ENCODE peak calls at places on chromosome 5, in nine cellular contexts. I is prostate gland, J is naive B cell, S is cerebellum, Q is A549, M is nucleus accumbens, K is stromal cell of bone marrow, T is tibial artery, G is type B pancreatic cell. V is an unnamed sample.

GRCh38 chr5:95728494-95729114 is 2.5 kb upstream of the RHOBTB3 start:
- DNase-seq in G (no peak), I (no peak), T (no peak), J (no peak), Q (no peak), K (no peak), M (no peak), S (no peak), V (no peak)

GRCh38 chr5:103041071-103041676 is 78.8 kb downstream of the GIN1 start:
- DNase-seq in M (no peak), G (no peak), S (peak; percentile 37), J (no peak), Q (peak; percentile 58), K (peak; percentile 35), T (no peak), I (no peak), V (no peak)

GRCh38 chr5:16883801-16884200 is 52.3 kb downstream of the MYO10 start:
- DNase-seq in M (no peak), K (no peak), Q (no peak), G (no peak), T (no peak), J (no peak), S (no peak), I (no peak), V (no peak)

GRCh38 chr5:40333459-40334241 is 346.1 kb upstream of the PTGER4 start:
- DNase-seq in Q (peak; percentile 19), G (no peak), J (no peak), T (no peak), I (no peak), S (no peak), M (no peak), K (peak; percentile 49), V (no peak)

GRCh38 chr5:10409504-10409903 is 32.2 kb upstream of the ROPN1L start:
- DNase-seq in Q (no peak), I (no peak), M (no peak), G (no peak), J (no peak), T (no peak), K (no peak), S (no peak), V (no peak)

GRCh38 chr5:96381526-96381925 is 51.5 kb downstream of the PCSK1 start:
- DNase-seq in K (no peak), G (no peak), I (no peak), J (no peak), S (no peak), T (no peak), Q (peak; percentile 27), M (no peak), V (no peak)

GRCh38 chr5:39876146-39876545 is 451.4 kb upstream of the DAB2 start:
- DNase-seq in G (no peak), Q (no peak), M (no peak), I (no peak), S (no peak), K (peak; percentile 16), J (no peak), T (no peak), V (no peak)

GRCh38 chr5:68285857-68286611 is 70.5 kb downstream of the PIK3R1 start:
- DNase-seq in Q (peak; percentile 61), S (peak; percentile 37), M (no peak), G (no peak), J (peak; percentile 49), I (no peak), K (peak; percentile 45), T (no peak), V (no peak)

GRCh38 chr5:9626955-9627354 is 3.2 kb downstream of the TAS2R1 start:
- DNase-seq in S (no peak), Q (no peak), I (no peak), K (no peak), J (no peak), M (no peak), G (no peak), T (no peak), V (no peak)

GRCh38 chr5:15209053-15209762 is 290.8 kb upstream of the FBXL7 start:
- DNase-seq in I (no peak), Q (no peak), K (no peak), S (no peak), G (no peak), J (no peak), T (no peak), M (no peak), V (no peak)

GRCh38 chr5:128773378-128773777 is 191.9 kb upstream of the SLC27A6 start:
- DNase-seq in K (no peak), G (no peak), I (no peak), T (no peak), J (no peak), M (no peak), Q (no peak), S (no peak), V (no peak)

GRCh38 chr5:145941677-145942130 is 5.3 kb downstream of the SH3RF2 start:
- DNase-seq in T (no peak), M (no peak), I (no peak), K (no peak), G (no peak), Q (no peak), S (no peak), J (no peak), V (no peak)

GRCh38 chr5:38110130-38110529 is 148.2 kb upstream of the EGFLAM start:
- DNase-seq in Q (no peak), S (no peak), J (no peak), K (no peak), M (no peak), I (no peak), T (no peak), G (no peak), V (no peak)

GRCh38 chr5:119016125-119016774 is 27.9 kb upstream of the DTWD2 start:
- DNase-seq in K (no peak), J (peak; percentile 75), S (no peak), G (no peak), Q (no peak), I (no peak), M (no peak), T (no peak), V (no peak)

GRCh38 chr5:22465177-22465576 is 388.0 kb downstream of the CDH12 start:
- DNase-seq in G (no peak), T (no peak), J (no peak), M (no peak), K (no peak), I (no peak), Q (no peak), S (no peak), V (no peak)

GRCh38 chr5:54531536-54531935 is 14.0 kb downstream of the SNX18 start:
- DNase-seq in I (no peak), K (no peak), T (no peak), J (no peak), Q (no peak), G (no peak), S (no peak), M (no peak), V (peak; percentile 68)

GRCh38 chr5:137145726-137146125 is 353.4 kb downstream of the SPOCK1 start:
- DNase-seq in G (no peak), I (no peak), S (no peak), K (no peak), J (no peak), T (no peak), Q (no peak), M (no peak), V (no peak)

GRCh38 chr5:27315541-27316282 is 277.3 kb upstream of the CDH9 start:
- DNase-seq in G (no peak), M (no peak), J (no peak), I (no peak), S (no peak), T (no peak), K (peak; percentile 45), Q (no peak), V (no peak)

GRCh38 chr5:132489871-132490483 is 596 bp downstream of the IRF1 start:
- DNase-seq in T (peak; percentile 52), K (no peak), M (no peak), G (peak; percentile 69), Q (peak; percentile 25), I (no peak), J (no peak), S (peak; percentile 65), V (peak; percentile 83)

GRCh38 chr5:105899726-105900125 is 1771.0 kb downstream of the EFNA5 start:
- DNase-seq in S (no peak), J (no peak), G (no peak), Q (no peak), K (no peak), M (no peak), I (no peak), T (no peak), V (no peak)

GRCh38 chr5:116938488-116938887 is 363.9 kb upstream of the SEMA6A start:
- DNase-seq in K (no peak), I (no peak), M (peak; percentile 8), S (no peak), G (no peak), J (no peak), T (no peak), Q (no peak), V (no peak)

GRCh38 chr5:100616291-100616690 is 81.1 kb downstream of the FAM174A start:
- DNase-seq in G (no peak), T (no peak), I (no peak), S (no peak), K (no peak), J (no peak), Q (no peak), M (no peak), V (no peak)

GRCh38 chr5:56350595-56351170 is 117.6 kb upstream of the ANKRD55 start:
- DNase-seq in T (peak; percentile 65), S (no peak), J (no peak), K (peak; percentile 73), Q (peak; percentile 96), G (no peak), M (no peak), I (no peak), V (peak; percentile 77)

GRCh38 chr5:62143268-62144229 is 162.5 kb upstream of the KIF2A start:
- DNase-seq in K (peak; percentile 30), T (no peak), I (no peak), G (no peak), M (peak; percentile 5), Q (peak; percentile 25), J (no peak), S (no peak), V (no peak)

GRCh38 chr5:73218552-73219171 is 45.7 kb downstream of the TMEM174 start:
- DNase-seq in T (no peak), Q (peak; percentile 58), S (no peak), I (no peak), J (no peak), K (peak; percentile 31), G (no peak), M (no peak), V (no peak)

GRCh38 chr5:64457846-64458245 is 48.0 kb upstream of the RGS7BP start:
- DNase-seq in K (no peak), S (no peak), T (no peak), G (no peak), J (no peak), Q (no peak), M (no peak), I (no peak), V (no peak)

GRCh38 chr5:124440471-124440870 is 306.0 kb downstream of the ZNF608 start:
- DNase-seq in S (no peak), G (no peak), J (no peak), Q (no peak), M (no peak), I (no peak), T (no peak), K (no peak), V (no peak)

GRCh38 chr5:174503461-174504265 is 220.7 kb upstream of the MSX2 start:
- DNase-seq in J (no peak), S (peak; percentile 7), T (no peak), Q (peak; percentile 37), K (peak; percentile 64), G (no peak), M (peak; percentile 83), I (peak; percentile 72), V (no peak)

GRCh38 chr5:94778712-94779111 is 160.2 kb downstream of the SLF1 start:
- DNase-seq in S (no peak), J (no peak), I (no peak), K (no peak), G (no peak), T (no peak), M (no peak), Q (no peak), V (no peak)

V was measured in coronary artery.